ENCODE peak calls at places on chromosomes 6 and 20, in six cellular contexts. N, T, X, R, Z and M are unnamed samples.

GRCh38 chr20:51725584-51726176 is 42.5 kb downstream of the ATP9A start:
- DNase-seq in Z (no peak), R (no peak), N (no peak), X (no peak), T (no peak), M (no peak)

GRCh38 chr6:122696853-122697252 is 82.7 kb upstream of the FABP7 start:
- DNase-seq in N (no peak), R (no peak), X (peak), T (peak), Z (no peak), M (peak)

GRCh38 chr6:138543648-138544047 is 44.4 kb upstream of the NHSL1 start:
- DNase-seq in R (no peak), N (no peak), X (peak), Z (no peak), T (no peak), M (no peak)

GRCh38 chr20:33820362-33820761 is 9.2 kb downstream of the CHMP4B start:
- DNase-seq in R (no peak), N (no peak), T (no peak), X (no peak), Z (no peak), M (no peak)

GRCh38 chr6:7201732-7202541 is 94.2 kb downstream of the RREB1 start:
- DNase-seq in N (no peak), R (no peak), Z (no peak), X (no peak), T (no peak), M (no peak)

GRCh38 chr6:25359191-25359861 is 80.2 kb downstream of the CARMIL1 start:
- DNase-seq in T (peak), Z (peak), X (peak), N (no peak), R (no peak), M (peak)

GRCh38 chr6:106553440-106553839 is 75.9 kb downstream of the RTN4IP1 start:
- DNase-seq in X (no peak), T (no peak), R (no peak), Z (no peak), N (no peak), M (no peak)

GRCh38 chr6:138538390-138539031 is 39.2 kb upstream of the NHSL1 start:
- DNase-seq in T (no peak), N (no peak), Z (no peak), R (no peak), X (peak), M (no peak)

GRCh38 chr20:6651016-6651415 is 116.5 kb upstream of the BMP2 start:
- DNase-seq in Z (no peak), T (peak), N (no peak), R (no peak), X (peak), M (peak)

GRCh38 chr6:159777240-159777904 is 12.0 kb downstream of the TCP1 start:
- DNase-seq in N (no peak), Z (no peak), T (no peak), R (no peak), X (no peak), M (no peak)